ENCODE peak calls at places on chromosomes 16 and 17, in six cellular contexts. X is GM12878, R is Peyer's patch, E is fibroblast of lung, I is PC-3, M is right lobe of liver. J is an unnamed sample.

GRCh38 chr17:17391575-17392370 is 85.0 kb upstream of the MED9 start:
- DNase-seq in X (peak), R (peak), E (peak), I (peak), M (no peak), J (peak)

GRCh38 chr17:77286391-77286640 is 145.5 kb downstream of the SEC14L1 start:
- DNase-seq in X (no peak), R (no peak), E (no peak), I (no peak), M (no peak), J (no peak)

GRCh38 chr17:5011928-5012327 is 14.2 kb downstream of the KIF1C start:
- DNase-seq in X (peak), R (no peak), E (peak), I (peak), M (no peak), J (peak)

GRCh38 chr16:12462690-12463646 is 340.7 kb downstream of the CPPED1 start:
- DNase-seq in X (no peak), R (no peak), E (peak), I (no peak), M (no peak), J (no peak)

GRCh38 chr16:49750341-49751011 is 105.4 kb downstream of the ZNF423 start:
- DNase-seq in X (no peak), R (no peak), E (peak), I (no peak), M (no peak), J (no peak)

GRCh38 chr16:11087691-11088431 is 143.5 kb downstream of the CLEC16A start:
- DNase-seq in X (no peak), R (no peak), E (peak), I (no peak), M (no peak), J (no peak)

GRCh38 chr16:31130899-31131298 is 4.6 kb downstream of the PRSS8 start:
- DNase-seq in X (no peak), R (peak), E (no peak), I (peak), M (no peak), J (no peak)

GRCh38 chr17:3959295-3959899 is 4.8 kb downstream of the ATP2A3 start:
- DNase-seq in X (no peak), R (peak), E (peak), I (peak), M (no peak), J (no peak)

GRCh38 chr17:40909755-40910154 is 24.7 kb upstream of the KRT20 start:
- DNase-seq in X (no peak), R (no peak), E (peak), I (peak), M (no peak), J (no peak)

GRCh38 chr17:68248199-68248825 is 469 bp downstream of the AMZ2 start:
- DNase-seq in X (no peak), R (no peak), E (peak), I (peak), M (no peak), J (no peak)

GRCh38 chr16:1532081-1532760 is 1.2 kb upstream of the TMEM204 start:
- DNase-seq in X (no peak), R (peak), E (no peak), I (no peak), M (no peak), J (no peak)

GRCh38 chr16:1534021-1535020 is 855 bp downstream of the TMEM204 start:
- DNase-seq in X (no peak), R (no peak), E (no peak), I (no peak), M (no peak), J (no peak)

GRCh38 chr16:1532771-1533170 is 695 bp upstream of the TMEM204 start:
- DNase-seq in X (no peak), R (no peak), E (no peak), I (no peak), M (no peak), J (no peak)

GRCh38 chr16:1531638-1531910 is 1.9 kb upstream of the TMEM204 start:
- DNase-seq in X (no peak), R (no peak), E (no peak), I (no peak), M (no peak), J (no peak)

DNA sequence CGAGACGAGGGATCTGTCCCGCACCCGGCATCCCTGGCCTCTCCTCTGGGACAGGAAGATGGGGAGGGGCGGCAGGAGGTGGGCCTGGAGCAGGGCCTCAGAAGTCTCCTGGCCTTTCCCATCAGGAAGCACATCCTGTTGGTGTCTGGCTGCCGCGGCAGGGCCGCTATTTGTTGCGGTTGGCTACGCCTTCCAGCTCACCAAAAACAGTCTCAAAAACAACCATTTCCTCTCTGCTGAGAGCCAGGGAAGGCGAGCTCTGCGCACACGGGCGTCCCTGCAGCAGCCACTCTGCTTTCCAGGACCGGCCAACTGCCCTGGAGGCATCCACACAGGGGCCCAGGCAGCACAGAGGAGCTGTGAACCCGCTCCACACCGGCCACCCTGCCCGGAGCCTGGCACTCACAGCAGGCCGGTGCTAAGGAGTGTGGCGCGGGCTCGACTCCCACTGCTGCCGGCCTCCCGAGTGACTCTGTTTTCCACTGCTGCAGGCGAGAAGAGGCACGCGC is at the start of gene TMEM204:
- DNase-seq in X (no peak), R (peak), E (peak), I (no peak), M (no peak), J (peak)
- H3K4me3 ChIP-seq in X (no peak), R (peak), E (peak), I (no peak), M (peak), J (no peak)

GRCh38 chr16:48054881-48055601 is 100.8 kb downstream of the ABCC12 start:
- DNase-seq in X (no peak), R (peak), E (peak), I (peak), M (peak), J (peak)
- TF ChIP-seq CTCF in X (peak), R (peak), E (peak), I (peak), M (peak), J (peak)

DNA sequence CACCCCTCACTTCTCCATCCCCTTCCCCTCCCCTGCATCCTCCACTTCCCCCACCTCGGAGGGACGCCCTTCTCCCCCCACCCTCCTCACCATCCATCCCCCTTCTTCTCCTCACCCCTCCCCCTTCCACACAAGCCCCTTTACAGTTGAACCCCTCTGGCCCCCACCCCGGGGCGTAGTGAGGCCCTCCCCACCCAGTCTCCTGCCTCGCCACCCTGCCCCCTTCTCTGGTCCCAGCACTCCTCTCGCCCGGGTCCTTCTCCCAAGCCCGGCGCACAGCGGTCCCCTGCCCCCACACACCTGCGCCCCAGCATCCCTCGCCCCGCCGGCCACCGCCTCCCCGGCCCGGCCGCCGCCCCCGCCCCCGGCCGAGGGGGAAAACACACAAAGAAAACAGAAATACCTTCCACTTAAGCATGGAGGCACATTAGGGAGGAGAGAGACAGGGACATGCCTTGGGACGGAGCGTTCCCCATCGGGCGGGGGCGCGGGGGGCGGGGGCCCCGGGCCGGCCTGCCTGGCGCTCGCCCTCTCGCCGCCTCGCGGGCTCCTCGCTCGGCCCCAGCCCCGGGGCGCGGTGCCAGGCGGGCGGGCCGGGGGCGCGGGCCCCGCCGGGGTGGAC is 411 bp downstream of the SRCIN1 start:
- DNase-seq in X (no peak), R (no peak), E (no peak), I (no peak), M (no peak), J (no peak)
- H3K4me3 ChIP-seq in X (no peak), R (peak), E (no peak), I (peak), M (no peak), J (no peak)

GRCh38 chr16:29807426-29808218 is 1.3 kb downstream of the MAZ start:
- DNase-seq in X (no peak), R (peak), E (peak), I (peak), M (peak), J (peak)
- TF ChIP-seq CTCF in X (peak), R (peak), E (peak), I (peak), M (peak), J (peak)

GRCh38 chr17:71830916-71831315 is 289.9 kb upstream of the SOX9 start:
- DNase-seq in X (no peak), R (no peak), E (no peak), I (no peak), M (no peak), J (no peak)

GRCh38 chr17:71824671-71825070 is 296.1 kb upstream of the SOX9 start:
- DNase-seq in X (no peak), R (no peak), E (no peak), I (no peak), M (no peak), J (no peak)

GRCh38 chr17:71828182-71828596 is 292.6 kb upstream of the SOX9 start:
- DNase-seq in X (no peak), R (no peak), E (peak), I (no peak), M (no peak), J (no peak)
- H3K4me3 ChIP-seq in X (no peak), R (no peak), E (no peak), I (no peak), M (no peak), J (no peak)

GRCh38 chr17:45123930-45124796 is 8.2 kb downstream of the PLCD3 start:
- DNase-seq in X (no peak), R (peak), E (peak), I (peak), M (no peak), J (peak)
- TF ChIP-seq CTCF in X (no peak), R (no peak), E (no peak), I (no peak), M (no peak), J (no peak)

GRCh38 chr16:66481081-66481942 is 54.2 kb downstream of the BEAN1 start:
- DNase-seq in X (no peak), R (peak), E (no peak), I (no peak), M (no peak), J (no peak)
- H3K4me3 ChIP-seq in X (no peak), R (no peak), E (no peak), I (no peak), M (no peak), J (no peak)